ENCODE peak calls at places on chromosomes 7 and 10, in nine cellular contexts. P is Karpas-422; M is ELR; D is fibroblast of the aortic adventitia; X is heart left ventricle; S is T-helper 1 cell; H is amygdala; Y is EH; J is activated T-cell treated with anti-CD3 and anti-CD28 coated beads, Interleukin-2, amount 50 U/mL, for 72 hours. Z is an unnamed sample.

GRCh38 chr10:18545626-18546025 is 105.8 kb downstream of the NSUN6 start:
- DNase-seq in H (no peak), X (no peak), D (peak; percentile 11), P (peak; percentile 43), M (no peak), Y (peak; percentile 33), S (no peak), J (no peak), Z (no peak)

GRCh38 chr10:60989400-60989876 is 45.5 kb upstream of the RHOBTB1 start:
- DNase-seq in H (no peak), P (peak; percentile 57), X (no peak), D (no peak), Y (no peak), S (no peak), M (no peak), J (no peak), Z (no peak)

GRCh38 chr7:77933394-77933793 is 134.8 kb downstream of the PHTF2 start:
- DNase-seq in M (peak; percentile 79), D (peak; percentile 49), S (no peak), P (no peak), J (no peak), H (no peak), Y (peak; percentile 76), X (no peak), Z (no peak)

GRCh38 chr10:110414563-110415309 is 83.0 kb upstream of the DUSP5 start:
- DNase-seq in S (peak; percentile 76), D (no peak), X (no peak), Y (peak; percentile 79), H (no peak), J (peak; percentile 91), M (peak; percentile 88), P (peak; percentile 98), Z (peak; percentile 60)

GRCh38 chr7:91266931-91267557 is 2.8 kb downstream of the FZD1 start:
- DNase-seq in J (no peak), Y (peak; percentile 32), M (no peak), D (peak; percentile 36), P (no peak), S (no peak), H (no peak), X (peak; percentile 27), Z (no peak)

GRCh38 chr7:127347567-127348246 is 44.8 kb downstream of the ZNF800 start:
- DNase-seq in M (peak; percentile 66), S (peak; percentile 55), D (peak; percentile 43), J (peak; percentile 85), P (peak; percentile 83), Y (peak; percentile 70), H (no peak), X (peak; percentile 54), Z (peak; percentile 74)

GRCh38 chr7:102415685-102416225 is 17.6 kb upstream of the ORAI2 start:
- DNase-seq in D (no peak), Y (no peak), P (no peak), S (peak; percentile 27), X (no peak), H (no peak), J (peak; percentile 83), M (no peak), Z (no peak)

GRCh38 chr7:158016171-158017087 is 571.2 kb downstream of the PTPRN2 start:
- DNase-seq in S (no peak), J (no peak), M (no peak), Y (no peak), H (no peak), P (no peak), X (no peak), D (no peak), Z (no peak)

GRCh38 chr10:100912609-100913469 is at the start of gene SLF2:
- DNase-seq in Y (peak; percentile 99), D (peak; percentile 98), J (peak; percentile 95), P (peak; percentile 99), H (peak; percentile 49), X (peak; percentile 98), M (peak; percentile 99), S (peak; percentile 83), Z (peak; percentile 81)

GRCh38 chr7:90211391-90212148 is at the start of gene STEAP2:
- DNase-seq in J (peak; percentile 47), Y (peak; percentile 93), D (peak; percentile 91), H (no peak), S (no peak), X (peak; percentile 81), M (peak; percentile 95), P (no peak), Z (peak; percentile 46)

GRCh38 chr7:102063736-102064135 is 222.9 kb upstream of the SH2B2 start:
- DNase-seq in J (no peak), P (no peak), H (no peak), S (no peak), X (no peak), M (peak; percentile 91), Y (peak; percentile 87), D (peak; percentile 47), Z (no peak)

GRCh38 chr7:126574276-126574675 is 678.5 kb downstream of the GRM8 start:
- DNase-seq in J (no peak), P (no peak), Y (no peak), D (peak; percentile 56), X (no peak), H (no peak), M (peak; percentile 91), S (no peak), Z (peak; percentile 10)

GRCh38 chr10:125878957-125879835 is 1.9 kb downstream of the DHX32 start:
- DNase-seq in X (no peak), P (no peak), H (no peak), S (no peak), M (peak; percentile 95), D (peak; percentile 86), J (no peak), Y (peak; percentile 90), Z (no peak)

Z was measured in 8988T.